ENCODE peak calls at places on chromosomes 16 and 17, in seven cellular contexts. S is activated effector memory CD4-positive, alpha-beta T cell treated with Interleukin-2 at 50 U/mL for 16 hours; L is HEK293T; C is activated T-helper 1 cell treated with anti-CD3 and anti-CD28 coated beads, Interleukin-12 subunit alpha, Interleukin-12 subunit beta, Interleukin-2, Interleukin-4 antibody, amounts not matched to agents 30 ng/mL and 10 ng/mL and 1 ng/mL, durations not matched to agents 14 hours and 24 hours and 36 hours; E is LoVo; B is posterior cingulate gyrus; Y is NCI-H460. M is an unnamed sample.

GRCh38 chr16:19979638-19980037 is 94.1 kb downstream of the GPR139 start:
- DNase-seq in S (no peak), L (no peak), C (no peak), E (no peak), B (no peak), Y (no peak), M (no peak)

GRCh38 chr16:30710971-30711370 is 12.0 kb downstream of the SRCAP start:
- DNase-seq in S (no peak), L (no peak), C (no peak), E (no peak), B (no peak), Y (no peak), M (no peak)

GRCh38 chr16:8962393-8963009 is 1.2 kb downstream of the USP7 start:
- DNase-seq in S (peak; percentile 52), L (no peak), C (peak; percentile 42), E (no peak), B (no peak), Y (no peak), M (peak; percentile 65)

GRCh38 chr17:28468781-28469180 is 4.7 kb upstream of the SLC13A2 start:
- DNase-seq in S (no peak), L (no peak), C (no peak), E (no peak), B (no peak), Y (no peak), M (peak; percentile 49)

GRCh38 chr16:21643787-21644186 is 8.6 kb downstream of the IGSF6 start:
- DNase-seq in S (no peak), L (no peak), C (no peak), E (no peak), B (no peak), Y (no peak), M (no peak)

GRCh38 chr17:74325376-74325742 is 667 bp upstream of the KIF19 start:
- DNase-seq in S (no peak), L (no peak), C (no peak), E (no peak), B (no peak), Y (no peak), M (no peak)

GRCh38 chr17:45785373-45786193 is 1.5 kb downstream of the CRHR1 start:
- DNase-seq in S (no peak), L (no peak), C (no peak), E (no peak), B (peak; percentile 19), Y (no peak), M (no peak)

GRCh38 chr17:21183468-21183867 is 30.5 kb downstream of the TMEM11 start:
- DNase-seq in S (no peak), L (no peak), C (no peak), E (no peak), B (no peak), Y (no peak), M (no peak)

GRCh38 chr16:5447734-5448133 is 350.1 kb upstream of the EEF2KMT start:
- DNase-seq in S (no peak), L (no peak), C (no peak), E (no peak), B (no peak), Y (no peak), M (no peak)

GRCh38 chr16:67541391-67542263 is 13.0 kb downstream of the RIPOR1 start:
- DNase-seq in S (no peak), L (no peak), C (no peak), E (no peak), B (no peak), Y (no peak), M (no peak)

GRCh38 chr17:47077576-47077975 is 98.5 kb upstream of the RPRML start:
- DNase-seq in S (no peak), L (no peak), C (no peak), E (peak; percentile 18), B (no peak), Y (no peak), M (no peak)

GRCh38 chr16:3874794-3875692 is 5.5 kb downstream of the CREBBP start:
- DNase-seq in S (no peak), L (no peak), C (no peak), E (no peak), B (no peak), Y (no peak), M (no peak)

GRCh38 chr16:14205666-14206065 is 134.5 kb downstream of the MRTFB start:
- DNase-seq in S (no peak), L (no peak), C (no peak), E (no peak), B (no peak), Y (no peak), M (no peak)

GRCh38 chr16:56932588-56933265 is 785 bp downstream of the HERPUD1 start:
- DNase-seq in S (peak; percentile 23), L (peak; percentile 45), C (peak; percentile 34), E (peak; percentile 67), B (peak; percentile 72), Y (peak; percentile 83), M (no peak)

GRCh38 chr16:10511829-10512228 is 68.6 kb downstream of the EMP2 start:
- DNase-seq in S (no peak), L (no peak), C (no peak), E (no peak), B (no peak), Y (no peak), M (no peak)

GRCh38 chr16:27080870-27081269 is 14.1 kb downstream of the C16orf82 start:
- DNase-seq in S (no peak), L (peak; percentile 33), C (no peak), E (no peak), B (no peak), Y (peak; percentile 3), M (no peak)

GRCh38 chr17:1999557-2000251 is 25.4 kb downstream of the RTN4RL1 start:
- DNase-seq in S (no peak), L (no peak), C (no peak), E (no peak), B (no peak), Y (no peak), M (no peak)

GRCh38 chr16:46688101-46688656 is 799 bp downstream of the VPS35 start:
- DNase-seq in S (no peak), L (no peak), C (no peak), E (no peak), B (no peak), Y (no peak), M (no peak)

GRCh38 chr17:69056179-69056823 is 4.4 kb downstream of the ABCA9 start:
- DNase-seq in S (no peak), L (no peak), C (no peak), E (no peak), B (no peak), Y (no peak), M (no peak)

GRCh38 chr17:71417142-71417541 is 703.7 kb upstream of the SOX9 start:
- DNase-seq in S (no peak), L (no peak), C (no peak), E (no peak), B (no peak), Y (no peak), M (no peak)

GRCh38 chr17:19265755-19266154 is 28.6 kb downstream of the EPN2 start:
- DNase-seq in S (no peak), L (no peak), C (no peak), E (no peak), B (no peak), Y (no peak), M (no peak)

GRCh38 chr17:34798581-34798980 is 162.7 kb downstream of the CCT6B start:
- DNase-seq in S (no peak), L (no peak), C (no peak), E (no peak), B (no peak), Y (no peak), M (no peak)

GRCh38 chr16:30774367-30775130 is 12.4 kb downstream of the RNF40 start:
- DNase-seq in S (no peak), L (no peak), C (no peak), E (no peak), B (no peak), Y (no peak), M (no peak)

GRCh38 chr17:63458478-63458877 is 12.4 kb upstream of the CYB561 start:
- DNase-seq in S (no peak), L (no peak), C (no peak), E (no peak), B (no peak), Y (no peak), M (no peak)

GRCh38 chr17:71461504-71462197 is 659.2 kb upstream of the SOX9 start:
- DNase-seq in S (no peak), L (no peak), C (no peak), E (no peak), B (no peak), Y (no peak), M (no peak)

GRCh38 chr17:51487947-51488346 is 227.6 kb downstream of the UTP18 start:
- DNase-seq in S (no peak), L (peak; percentile 58), C (peak; percentile 5), E (no peak), B (no peak), Y (peak; percentile 28), M (no peak)

GRCh38 chr17:31825961-31826691 is 32.9 kb downstream of the COPRS start:
- DNase-seq in S (no peak), L (no peak), C (no peak), E (no peak), B (no peak), Y (no peak), M (no peak)

GRCh38 chr16:80176114-80176513 is 364.7 kb upstream of the DYNLRB2 start:
- DNase-seq in S (no peak), L (no peak), C (no peak), E (peak; percentile 7), B (no peak), Y (no peak), M (no peak)

GRCh38 chr16:57341441-57342303 is 16.9 kb upstream of the CCL22 start:
- DNase-seq in S (no peak), L (no peak), C (no peak), E (peak; percentile 94), B (no peak), Y (no peak), M (no peak)

GRCh38 chr17:35726609-35727460 is 4.6 kb upstream of the RASL10B start:
- DNase-seq in S (no peak), L (peak; percentile 62), C (no peak), E (peak; percentile 15), B (no peak), Y (no peak), M (no peak)

GRCh38 chr16:14548933-14549788 is 80.9 kb downstream of the PARN start:
- DNase-seq in S (no peak), L (no peak), C (no peak), E (no peak), B (no peak), Y (no peak), M (no peak)

GRCh38 chr16:48930951-48931553 is 321.1 kb upstream of the N4BP1 start:
- DNase-seq in S (no peak), L (no peak), C (no peak), E (no peak), B (no peak), Y (no peak), M (no peak)

GRCh38 chr16:47667956-47668355 is 206.8 kb downstream of the PHKB start:
- DNase-seq in S (no peak), L (no peak), C (no peak), E (no peak), B (no peak), Y (no peak), M (no peak)

GRCh38 chr16:86610779-86611516 is 32.6 kb downstream of the FOXL1 start:
- DNase-seq in S (no peak), L (no peak), C (no peak), E (no peak), B (no peak), Y (no peak), M (no peak)

GRCh38 chr16:2764718-2765117 is 12.3 kb downstream of the SRRM2 start:
- DNase-seq in S (no peak), L (no peak), C (no peak), E (no peak), B (no peak), Y (no peak), M (no peak)

GRCh38 chr17:47898246-47898645 is 2.2 kb downstream of the SP2 start:
- DNase-seq in S (no peak), L (no peak), C (no peak), E (no peak), B (no peak), Y (no peak), M (no peak)

GRCh38 chr16:88764913-88765349 is 20.1 kb downstream of the PIEZO1 start:
- DNase-seq in S (no peak), L (no peak), C (no peak), E (no peak), B (no peak), Y (no peak), M (no peak)

GRCh38 chr16:11507350-11507749 is 79.4 kb downstream of the LITAF start:
- DNase-seq in S (no peak), L (no peak), C (no peak), E (no peak), B (no peak), Y (no peak), M (no peak)